ENCODE peak calls at places on chromosomes 6 and 20, in five cellular contexts. One of them, this sample, is unnamed.

GRCh38 chr6:129646140-129646569 is 63.8 kb downstream of the ARHGAP18 start:
- DNase-seq in WTC11: no peak
- DNase-seq in HepG2: no peak
- DNase-seq in K562: no peak
- DNase-seq in GM12878: no peak
- DNase-seq in this sample: no peak

GRCh38 chr20:52001999-52002666 is 189.4 kb downstream of the ZFP64 start:
- DNase-seq in WTC11: no peak
- DNase-seq in HepG2: peak
- DNase-seq in K562: no peak
- DNase-seq in GM12878: no peak
- DNase-seq in this sample: no peak

GRCh38 chr20:32031007-32031958 is 20.8 kb upstream of the HCK start:
- DNase-seq in WTC11: peak
- DNase-seq in HepG2: peak
- DNase-seq in K562: peak
- DNase-seq in GM12878: no peak
- DNase-seq in this sample: peak

GRCh38 chr6:106637718-106638341 is 8.5 kb downstream of the QRSL1 start:
- DNase-seq in WTC11: no peak
- DNase-seq in HepG2: no peak
- DNase-seq in K562: no peak
- DNase-seq in GM12878: no peak
- DNase-seq in this sample: no peak

GRCh38 chr6:42454428-42454791 is 2.7 kb upstream of the TRERF1 start:
- DNase-seq in WTC11: peak
- DNase-seq in HepG2: no peak
- DNase-seq in K562: peak
- DNase-seq in GM12878: no peak
- DNase-seq in this sample: no peak

GRCh38 chr6:56899311-56899710 is 55.6 kb upstream of the BEND6 start:
- DNase-seq in WTC11: no peak
- DNase-seq in HepG2: no peak
- DNase-seq in K562: no peak
- DNase-seq in GM12878: no peak
- DNase-seq in this sample: no peak

GRCh38 chr6:44682987-44683779 is 295.7 kb downstream of the CDC5L start:
- DNase-seq in WTC11: no peak
- DNase-seq in HepG2: no peak
- DNase-seq in K562: no peak
- DNase-seq in GM12878: no peak
- DNase-seq in this sample: peak

GRCh38 chr6:105991561-105992314 is 94.4 kb upstream of the PRDM1 start:
- DNase-seq in WTC11: peak
- DNase-seq in HepG2: peak
- DNase-seq in K562: peak
- DNase-seq in GM12878: no peak
- DNase-seq in this sample: no peak

GRCh38 chr6:75296811-75297779 is 12.5 kb upstream of the TMEM30A start:
- DNase-seq in WTC11: no peak
- DNase-seq in HepG2: peak
- DNase-seq in K562: peak
- DNase-seq in GM12878: no peak
- DNase-seq in this sample: no peak

GRCh38 chr20:63343460-63344150 is 17.5 kb downstream of the CHRNA4 start:
- DNase-seq in WTC11: no peak
- DNase-seq in HepG2: no peak
- DNase-seq in K562: no peak
- DNase-seq in GM12878: no peak
- DNase-seq in this sample: no peak

GRCh38 chr20:62876826-62877728 is 15.5 kb upstream of the TCFL5 start:
- DNase-seq in WTC11: peak
- DNase-seq in HepG2: no peak
- DNase-seq in K562: no peak
- DNase-seq in GM12878: no peak
- DNase-seq in this sample: no peak

GRCh38 chr6:82442320-82442719 is 78.7 kb downstream of the TPBG start:
- DNase-seq in WTC11: no peak
- DNase-seq in HepG2: no peak
- DNase-seq in K562: no peak
- DNase-seq in GM12878: no peak
- DNase-seq in this sample: no peak

GRCh38 chr6:56949925-56950495 is 4.9 kb upstream of the BEND6 start:
- DNase-seq in WTC11: no peak
- DNase-seq in HepG2: no peak
- DNase-seq in K562: peak
- DNase-seq in GM12878: no peak
- DNase-seq in this sample: no peak

GRCh38 chr6:168581236-168581635 is 140.3 kb downstream of the SMOC2 start:
- DNase-seq in WTC11: no peak
- DNase-seq in HepG2: no peak
- DNase-seq in K562: no peak
- DNase-seq in GM12878: no peak
- DNase-seq in this sample: peak

GRCh38 chr20:24978493-24978892 is 14.1 kb downstream of the APMAP start:
- DNase-seq in WTC11: no peak
- DNase-seq in HepG2: no peak
- DNase-seq in K562: no peak
- DNase-seq in GM12878: no peak
- DNase-seq in this sample: peak

GRCh38 chr6:79797912-79798311 is 149.4 kb downstream of the ELOVL4 start:
- DNase-seq in WTC11: no peak
- DNase-seq in HepG2: no peak
- DNase-seq in K562: no peak
- DNase-seq in GM12878: no peak
- DNase-seq in this sample: no peak

GRCh38 chr6:119077643-119078448 is 618 bp downstream of the FAM184A start:
- DNase-seq in WTC11: peak
- DNase-seq in HepG2: peak
- DNase-seq in K562: peak
- DNase-seq in GM12878: no peak
- DNase-seq in this sample: peak
- TF ChIP-seq ATF2 in WTC11: no peak
- TF ChIP-seq ATF2 in HepG2: peak
- TF ChIP-seq ATF2 in K562: no peak
- TF ChIP-seq ATF2 in GM12878: no peak
- TF ChIP-seq ATF2 in this sample: no peak

DNA sequence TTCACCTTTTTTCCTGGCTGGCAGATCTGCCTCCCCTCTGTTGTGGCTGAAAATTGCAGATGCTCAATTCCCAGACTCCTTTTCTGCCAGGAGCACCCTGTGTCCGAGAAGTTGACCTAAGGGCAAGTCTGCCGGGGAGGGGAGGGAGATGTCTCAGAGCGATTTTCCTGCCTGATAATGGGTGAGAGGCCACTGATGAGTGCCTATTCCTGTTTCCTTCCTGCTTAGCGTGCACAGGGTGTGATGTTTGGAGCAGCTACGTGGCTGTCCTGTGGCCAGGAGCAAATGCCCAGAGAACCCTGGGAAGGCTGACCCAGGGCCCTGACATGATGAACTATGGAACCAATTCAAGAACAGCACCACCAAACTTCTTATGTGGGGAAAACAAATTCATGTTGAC is 22.5 kb downstream of the SOX4 start:
- DNase-seq in WTC11: no peak
- DNase-seq in HepG2: no peak
- DNase-seq in K562: no peak
- DNase-seq in GM12878: no peak
- DNase-seq in this sample: no peak
- TF ChIP-seq ATF2 in WTC11: no peak
- TF ChIP-seq ATF2 in HepG2: no peak
- TF ChIP-seq ATF2 in K562: no peak
- TF ChIP-seq ATF2 in GM12878: no peak
- TF ChIP-seq ATF2 in this sample: no peak

GRCh38 chr6:159728552-159728951 is 1.2 kb downstream of the WTAP start:
- DNase-seq in WTC11: no peak
- DNase-seq in HepG2: no peak
- DNase-seq in K562: peak
- DNase-seq in GM12878: no peak
- DNase-seq in this sample: no peak

GRCh38 chr6:159729598-159729997 is 2.3 kb downstream of the WTAP start:
- DNase-seq in WTC11: no peak
- DNase-seq in HepG2: no peak
- DNase-seq in K562: peak
- DNase-seq in GM12878: peak
- DNase-seq in this sample: no peak

GRCh38 chr6:159726196-159726917 is 949 bp upstream of the WTAP start:
- DNase-seq in WTC11: no peak
- DNase-seq in HepG2: no peak
- DNase-seq in K562: no peak
- DNase-seq in GM12878: no peak
- DNase-seq in this sample: no peak

GRCh38 chr6:159726918-159727716 is at the start of gene WTAP:
- DNase-seq in WTC11: peak
- DNase-seq in HepG2: peak
- DNase-seq in K562: peak
- DNase-seq in GM12878: peak
- DNase-seq in this sample: peak

GRCh38 chr6:159727717-159728440 is 573 bp downstream of the WTAP start:
- DNase-seq in WTC11: no peak
- DNase-seq in HepG2: peak
- DNase-seq in K562: peak
- DNase-seq in GM12878: no peak
- DNase-seq in this sample: no peak
- TF ChIP-seq ATF2 in WTC11: no peak
- TF ChIP-seq ATF2 in HepG2: no peak
- TF ChIP-seq ATF2 in K562: no peak
- TF ChIP-seq ATF2 in GM12878: no peak
- TF ChIP-seq ATF2 in this sample: no peak

DNA sequence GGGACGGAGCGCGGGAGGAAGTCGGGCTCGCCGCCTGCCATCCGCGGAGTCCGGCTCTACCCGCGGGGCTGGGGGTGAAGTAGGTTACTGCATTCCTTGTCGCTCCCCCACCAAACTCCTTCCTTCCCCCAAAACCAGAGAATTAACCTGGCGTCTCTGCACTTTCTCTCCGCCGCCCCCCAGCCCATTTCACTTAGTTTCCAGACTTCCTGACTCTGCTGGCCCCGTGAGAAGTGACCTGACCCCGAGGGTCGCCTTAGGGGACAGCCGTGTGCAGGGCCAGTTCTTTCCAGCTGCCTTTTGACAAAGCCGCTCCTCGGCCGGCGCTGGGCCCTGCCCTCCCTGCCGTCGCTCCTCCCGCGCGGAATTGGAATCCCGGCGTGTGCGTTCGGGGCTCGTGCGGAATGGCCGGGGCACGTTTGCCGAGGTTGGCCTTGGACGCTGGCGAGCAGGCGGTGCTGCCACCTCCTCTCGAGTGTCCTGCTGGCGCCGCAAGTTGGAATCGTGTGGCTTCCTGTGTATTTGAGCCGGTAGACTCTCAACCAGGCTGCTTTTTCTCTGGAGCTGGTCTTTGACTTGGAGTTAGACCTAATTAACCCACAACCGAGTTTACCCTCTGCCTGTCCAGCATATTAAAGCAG is 650 bp downstream of the DCBLD1 start:
- DNase-seq in WTC11: peak
- DNase-seq in HepG2: peak
- DNase-seq in K562: peak
- DNase-seq in GM12878: no peak
- DNase-seq in this sample: peak
- TF ChIP-seq ATF2 in WTC11: no peak
- TF ChIP-seq ATF2 in HepG2: peak
- TF ChIP-seq ATF2 in K562: no peak
- TF ChIP-seq ATF2 in GM12878: no peak
- TF ChIP-seq ATF2 in this sample: no peak

This sample was measured in H1.